ENCODE peak calls at places on chromosome 16, in ten cellular contexts. H, C, T, K, L, P, O, N, G and U are unnamed samples.

GRCh38 chr16:87560428-87561199 is 41.7 kb upstream of the JPH3 start:
- DNase-seq in H (no peak), C (no peak), T (no peak), K (peak), L (no peak), P (peak), O (no peak), N (no peak), G (peak), U (no peak)

GRCh38 chr16:10964891-10965326 is 20.5 kb downstream of the CLEC16A start:
- DNase-seq in H (no peak), C (no peak), T (peak), K (peak), L (no peak), P (no peak), O (no peak), N (no peak), G (no peak), U (no peak)

GRCh38 chr16:75264531-75264998 is 13.1 kb upstream of the BCAR1 start:
- DNase-seq in H (no peak), C (no peak), T (no peak), K (no peak), L (no peak), P (no peak), O (no peak), N (no peak), G (peak), U (no peak)

GRCh38 chr16:290681-291405 is 7.9 kb downstream of the PDIA2 start:
- DNase-seq in H (no peak), C (no peak), T (no peak), K (no peak), L (no peak), P (no peak), O (no peak), N (no peak), G (no peak), U (no peak)

GRCh38 chr16:2598723-2599122 is 60.9 kb downstream of the PDPK1 start:
- DNase-seq in H (no peak), C (no peak), T (no peak), K (no peak), L (no peak), P (no peak), O (no peak), N (no peak), G (no peak), U (no peak)

GRCh38 chr16:53413864-53414263 is 20.4 kb upstream of the RBL2 start:
- DNase-seq in H (no peak), C (no peak), T (no peak), K (no peak), L (no peak), P (no peak), O (no peak), N (no peak), G (no peak), U (no peak)

GRCh38 chr16:48479955-48480354 is 94.7 kb upstream of the SIAH1 start:
- DNase-seq in H (no peak), C (no peak), T (no peak), K (no peak), L (no peak), P (no peak), O (no peak), N (peak), G (no peak), U (no peak)

GRCh38 chr16:83533193-83533592 is 274.6 kb upstream of the HSBP1 start:
- DNase-seq in H (no peak), C (no peak), T (no peak), K (no peak), L (no peak), P (no peak), O (peak), N (peak), G (no peak), U (peak)

GRCh38 chr16:87392823-87393679 is 915 bp downstream of the MAP1LC3B start:
- DNase-seq in H (peak), C (no peak), T (no peak), K (no peak), L (no peak), P (peak), O (no peak), N (peak), G (peak), U (peak)